ENCODE peak calls at places on chromosomes 1 and 21, in six cellular contexts. One of them, this sample, is unnamed.

GRCh38 chr1:101235696-101236545 is 898 bp upstream of the S1PR1 start:
- DNase-seq in fibroblast of villous mesenchyme: peak
- DNase-seq in AG10803: peak
- DNase-seq in glutamatergic neuron: peak
- DNase-seq in cardiac muscle cell: peak
- DNase-seq in left ventricle myocardium inferior: peak
- DNase-seq in this sample: peak

GRCh38 chr1:3942416-3943122 is 42.5 kb upstream of the C1orf174 start:
- DNase-seq in fibroblast of villous mesenchyme: no peak
- DNase-seq in AG10803: no peak
- DNase-seq in glutamatergic neuron: no peak
- DNase-seq in cardiac muscle cell: no peak
- DNase-seq in left ventricle myocardium inferior: no peak
- DNase-seq in this sample: no peak

GRCh38 chr1:10508511-10508951 is 33.8 kb downstream of the PEX14 start:
- DNase-seq in fibroblast of villous mesenchyme: peak
- DNase-seq in AG10803: peak
- DNase-seq in glutamatergic neuron: no peak
- DNase-seq in cardiac muscle cell: no peak
- DNase-seq in left ventricle myocardium inferior: no peak
- DNase-seq in this sample: no peak

GRCh38 chr1:228210076-228210651 is 2.3 kb downstream of the OBSCN start:
- DNase-seq in fibroblast of villous mesenchyme: peak
- DNase-seq in AG10803: no peak
- DNase-seq in glutamatergic neuron: no peak
- DNase-seq in cardiac muscle cell: no peak
- DNase-seq in left ventricle myocardium inferior: peak
- DNase-seq in this sample: no peak

GRCh38 chr1:89923517-89923916 is 71.4 kb upstream of the ZNF326 start:
- DNase-seq in fibroblast of villous mesenchyme: no peak
- DNase-seq in AG10803: no peak
- DNase-seq in glutamatergic neuron: no peak
- DNase-seq in cardiac muscle cell: no peak
- DNase-seq in left ventricle myocardium inferior: no peak
- DNase-seq in this sample: no peak

GRCh38 chr1:107963601-107964396 is 1.2 kb downstream of the VAV3 start:
- DNase-seq in fibroblast of villous mesenchyme: peak
- DNase-seq in AG10803: peak
- DNase-seq in glutamatergic neuron: peak
- DNase-seq in cardiac muscle cell: peak
- DNase-seq in left ventricle myocardium inferior: peak
- DNase-seq in this sample: peak

GRCh38 chr21:35212393-35213127 is 163.5 kb upstream of the RUNX1 start:
- DNase-seq in fibroblast of villous mesenchyme: peak
- DNase-seq in AG10803: no peak
- DNase-seq in glutamatergic neuron: no peak
- DNase-seq in cardiac muscle cell: no peak
- DNase-seq in left ventricle myocardium inferior: no peak
- DNase-seq in this sample: no peak

GRCh38 chr1:203099760-203100159 is 13.9 kb upstream of the MYOG start:
- DNase-seq in fibroblast of villous mesenchyme: no peak
- DNase-seq in AG10803: no peak
- DNase-seq in glutamatergic neuron: no peak
- DNase-seq in cardiac muscle cell: no peak
- DNase-seq in left ventricle myocardium inferior: no peak
- DNase-seq in this sample: no peak

GRCh38 chr1:111290640-111291039 is at the start of gene CHIA:
- DNase-seq in fibroblast of villous mesenchyme: no peak
- DNase-seq in AG10803: no peak
- DNase-seq in glutamatergic neuron: no peak
- DNase-seq in cardiac muscle cell: peak
- DNase-seq in left ventricle myocardium inferior: no peak
- DNase-seq in this sample: no peak

GRCh38 chr1:93304716-93305138 is 41.0 kb upstream of the DR1 start:
- DNase-seq in fibroblast of villous mesenchyme: peak
- DNase-seq in AG10803: peak
- DNase-seq in glutamatergic neuron: peak
- DNase-seq in cardiac muscle cell: peak
- DNase-seq in left ventricle myocardium inferior: no peak
- DNase-seq in this sample: peak

GRCh38 chr1:206859082-206859491 is 6.3 kb upstream of the IL20 start:
- DNase-seq in fibroblast of villous mesenchyme: no peak
- DNase-seq in AG10803: no peak
- DNase-seq in glutamatergic neuron: no peak
- DNase-seq in cardiac muscle cell: no peak
- DNase-seq in left ventricle myocardium inferior: no peak
- DNase-seq in this sample: no peak

GRCh38 chr21:42092805-42093590 is 21.9 kb downstream of the UMODL1 start:
- DNase-seq in fibroblast of villous mesenchyme: no peak
- DNase-seq in AG10803: peak
- DNase-seq in glutamatergic neuron: peak
- DNase-seq in cardiac muscle cell: no peak
- DNase-seq in left ventricle myocardium inferior: no peak
- DNase-seq in this sample: no peak

GRCh38 chr1:54317084-54317483 is 89.1 kb downstream of the SSBP3 start:
- DNase-seq in fibroblast of villous mesenchyme: no peak
- DNase-seq in AG10803: no peak
- DNase-seq in glutamatergic neuron: no peak
- DNase-seq in cardiac muscle cell: no peak
- DNase-seq in left ventricle myocardium inferior: no peak
- DNase-seq in this sample: no peak

GRCh38 chr21:38467369-38467768 is 30.9 kb downstream of the ERG start:
- DNase-seq in fibroblast of villous mesenchyme: no peak
- DNase-seq in AG10803: no peak
- DNase-seq in glutamatergic neuron: no peak
- DNase-seq in cardiac muscle cell: no peak
- DNase-seq in left ventricle myocardium inferior: no peak
- DNase-seq in this sample: no peak

GRCh38 chr1:8189931-8190483 is 127.9 kb upstream of the SLC45A1 start:
- DNase-seq in fibroblast of villous mesenchyme: peak
- DNase-seq in AG10803: peak
- DNase-seq in glutamatergic neuron: no peak
- DNase-seq in cardiac muscle cell: no peak
- DNase-seq in left ventricle myocardium inferior: no peak
- DNase-seq in this sample: no peak

GRCh38 chr1:246078126-246078887 is 428.8 kb downstream of the SMYD3 start:
- DNase-seq in fibroblast of villous mesenchyme: peak
- DNase-seq in AG10803: no peak
- DNase-seq in glutamatergic neuron: no peak
- DNase-seq in cardiac muscle cell: no peak
- DNase-seq in left ventricle myocardium inferior: no peak
- DNase-seq in this sample: no peak

GRCh38 chr21:46457801-46458314 is 833 bp upstream of the DIP2A start:
- DNase-seq in fibroblast of villous mesenchyme: peak
- DNase-seq in AG10803: peak
- DNase-seq in glutamatergic neuron: peak
- DNase-seq in cardiac muscle cell: peak
- DNase-seq in left ventricle myocardium inferior: peak
- DNase-seq in this sample: no peak

GRCh38 chr1:205533729-205534443 is 29.4 kb downstream of the CDK18 start:
- DNase-seq in fibroblast of villous mesenchyme: no peak
- DNase-seq in AG10803: no peak
- DNase-seq in glutamatergic neuron: no peak
- DNase-seq in cardiac muscle cell: no peak
- DNase-seq in left ventricle myocardium inferior: no peak
- DNase-seq in this sample: no peak

GRCh38 chr1:31871703-31872102 is 55.9 kb upstream of the SPOCD1 start:
- DNase-seq in fibroblast of villous mesenchyme: no peak
- DNase-seq in AG10803: no peak
- DNase-seq in glutamatergic neuron: no peak
- DNase-seq in cardiac muscle cell: no peak
- DNase-seq in left ventricle myocardium inferior: no peak
- DNase-seq in this sample: no peak

GRCh38 chr1:6922096-6922931 is 137.1 kb downstream of the CAMTA1 start:
- DNase-seq in fibroblast of villous mesenchyme: peak
- DNase-seq in AG10803: peak
- DNase-seq in glutamatergic neuron: no peak
- DNase-seq in cardiac muscle cell: no peak
- DNase-seq in left ventricle myocardium inferior: no peak
- DNase-seq in this sample: no peak

GRCh38 chr1:148362141-148362929 is 120.8 kb downstream of the PPIAL4G start:
- DNase-seq in fibroblast of villous mesenchyme: peak
- DNase-seq in AG10803: no peak
- DNase-seq in glutamatergic neuron: peak
- DNase-seq in cardiac muscle cell: peak
- DNase-seq in left ventricle myocardium inferior: no peak
- DNase-seq in this sample: no peak

DNA sequence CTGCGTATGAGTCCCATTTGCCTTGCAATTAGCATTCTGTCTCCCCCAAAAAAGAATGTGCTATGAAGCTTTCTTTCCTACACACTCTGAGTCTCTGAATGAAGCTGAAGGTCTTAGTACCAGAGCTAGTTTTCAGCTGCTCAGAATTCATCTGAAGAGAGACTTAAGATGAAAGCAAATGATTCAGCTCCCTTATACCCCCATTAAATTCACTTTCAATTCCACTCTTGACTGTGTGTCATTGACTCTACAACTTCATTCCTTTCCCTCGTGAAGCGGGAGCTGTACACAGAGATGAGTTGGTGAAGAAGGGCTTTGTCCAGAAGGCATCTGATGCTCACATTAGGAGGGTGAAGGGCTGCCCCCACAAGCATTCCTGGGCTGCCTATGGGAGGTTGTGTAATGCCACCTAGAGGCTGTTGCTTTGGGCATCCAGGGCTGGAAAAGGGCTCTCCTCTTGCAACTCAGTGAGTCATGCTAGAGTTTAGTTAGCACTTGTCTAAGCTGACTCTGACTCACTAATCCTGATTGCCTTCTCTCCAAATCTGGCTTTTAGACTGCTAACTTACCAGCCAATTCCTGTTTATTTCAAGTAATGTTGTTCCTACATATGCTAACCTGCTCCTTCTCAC is 1.8 kb downstream of the SPRR1B start:
- DNase-seq in fibroblast of villous mesenchyme: peak
- DNase-seq in AG10803: peak
- DNase-seq in glutamatergic neuron: no peak
- DNase-seq in cardiac muscle cell: peak
- DNase-seq in left ventricle myocardium inferior: no peak
- DNase-seq in this sample: peak
- TF ChIP-seq CTCF in fibroblast of villous mesenchyme: no peak
- TF ChIP-seq CTCF in AG10803: peak
- TF ChIP-seq CTCF in glutamatergic neuron: no peak
- TF ChIP-seq CTCF in cardiac muscle cell: peak
- TF ChIP-seq CTCF in left ventricle myocardium inferior: no peak
- TF ChIP-seq CTCF in this sample: no peak

GRCh38 chr1:44035726-44036408 is 4.6 kb upstream of the SLC6A9 start:
- DNase-seq in fibroblast of villous mesenchyme: peak
- DNase-seq in AG10803: no peak
- DNase-seq in glutamatergic neuron: no peak
- DNase-seq in cardiac muscle cell: no peak
- DNase-seq in left ventricle myocardium inferior: peak
- DNase-seq in this sample: no peak
- TF ChIP-seq CTCF in fibroblast of villous mesenchyme: peak
- TF ChIP-seq CTCF in AG10803: no peak
- TF ChIP-seq CTCF in glutamatergic neuron: no peak
- TF ChIP-seq CTCF in cardiac muscle cell: peak
- TF ChIP-seq CTCF in left ventricle myocardium inferior: no peak
- TF ChIP-seq CTCF in this sample: no peak

DNA sequence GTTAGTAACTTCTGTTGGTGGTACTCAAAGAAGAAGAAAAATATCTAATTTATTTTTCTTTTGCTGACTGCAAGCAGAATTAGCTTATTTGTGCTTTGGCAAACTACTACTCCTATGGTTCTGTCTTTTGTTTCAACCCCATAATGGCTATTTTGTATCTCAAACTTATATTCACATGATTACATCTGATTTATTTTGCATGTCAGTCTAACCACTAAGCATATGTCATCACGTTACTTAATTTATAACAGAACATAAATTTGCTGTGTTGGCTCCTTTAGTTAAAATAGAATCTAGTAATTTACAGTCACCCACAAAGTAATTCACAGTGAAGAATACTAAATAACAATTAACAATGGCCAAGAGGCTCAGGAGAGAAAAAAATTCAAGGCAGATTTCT is 39.1 kb upstream of the CNN3 start:
- DNase-seq in fibroblast of villous mesenchyme: no peak
- DNase-seq in AG10803: no peak
- DNase-seq in glutamatergic neuron: no peak
- DNase-seq in cardiac muscle cell: no peak
- DNase-seq in left ventricle myocardium inferior: no peak
- DNase-seq in this sample: no peak
- TF ChIP-seq CTCF in fibroblast of villous mesenchyme: no peak
- TF ChIP-seq CTCF in AG10803: no peak
- TF ChIP-seq CTCF in glutamatergic neuron: no peak
- TF ChIP-seq CTCF in cardiac muscle cell: no peak
- TF ChIP-seq CTCF in left ventricle myocardium inferior: no peak
- TF ChIP-seq CTCF in this sample: no peak

GRCh38 chr1:26827663-26828062 is 1.2 kb downstream of the ZDHHC18 start:
- DNase-seq in fibroblast of villous mesenchyme: no peak
- DNase-seq in AG10803: no peak
- DNase-seq in glutamatergic neuron: peak
- DNase-seq in cardiac muscle cell: no peak
- DNase-seq in left ventricle myocardium inferior: no peak
- DNase-seq in this sample: no peak

GRCh38 chr1:26827205-26827604 is 717 bp downstream of the ZDHHC18 start:
- DNase-seq in fibroblast of villous mesenchyme: no peak
- DNase-seq in AG10803: no peak
- DNase-seq in glutamatergic neuron: no peak
- DNase-seq in cardiac muscle cell: no peak
- DNase-seq in left ventricle myocardium inferior: no peak
- DNase-seq in this sample: no peak

GRCh38 chr1:26824735-26825134 is 1.8 kb upstream of the ZDHHC18 start:
- DNase-seq in fibroblast of villous mesenchyme: no peak
- DNase-seq in AG10803: no peak
- DNase-seq in glutamatergic neuron: no peak
- DNase-seq in cardiac muscle cell: no peak
- DNase-seq in left ventricle myocardium inferior: no peak
- DNase-seq in this sample: no peak

GRCh38 chr1:26828352-26829093 is 2.0 kb downstream of the ZDHHC18 start:
- DNase-seq in fibroblast of villous mesenchyme: no peak
- DNase-seq in AG10803: no peak
- DNase-seq in glutamatergic neuron: no peak
- DNase-seq in cardiac muscle cell: no peak
- DNase-seq in left ventricle myocardium inferior: peak
- DNase-seq in this sample: no peak

DNA sequence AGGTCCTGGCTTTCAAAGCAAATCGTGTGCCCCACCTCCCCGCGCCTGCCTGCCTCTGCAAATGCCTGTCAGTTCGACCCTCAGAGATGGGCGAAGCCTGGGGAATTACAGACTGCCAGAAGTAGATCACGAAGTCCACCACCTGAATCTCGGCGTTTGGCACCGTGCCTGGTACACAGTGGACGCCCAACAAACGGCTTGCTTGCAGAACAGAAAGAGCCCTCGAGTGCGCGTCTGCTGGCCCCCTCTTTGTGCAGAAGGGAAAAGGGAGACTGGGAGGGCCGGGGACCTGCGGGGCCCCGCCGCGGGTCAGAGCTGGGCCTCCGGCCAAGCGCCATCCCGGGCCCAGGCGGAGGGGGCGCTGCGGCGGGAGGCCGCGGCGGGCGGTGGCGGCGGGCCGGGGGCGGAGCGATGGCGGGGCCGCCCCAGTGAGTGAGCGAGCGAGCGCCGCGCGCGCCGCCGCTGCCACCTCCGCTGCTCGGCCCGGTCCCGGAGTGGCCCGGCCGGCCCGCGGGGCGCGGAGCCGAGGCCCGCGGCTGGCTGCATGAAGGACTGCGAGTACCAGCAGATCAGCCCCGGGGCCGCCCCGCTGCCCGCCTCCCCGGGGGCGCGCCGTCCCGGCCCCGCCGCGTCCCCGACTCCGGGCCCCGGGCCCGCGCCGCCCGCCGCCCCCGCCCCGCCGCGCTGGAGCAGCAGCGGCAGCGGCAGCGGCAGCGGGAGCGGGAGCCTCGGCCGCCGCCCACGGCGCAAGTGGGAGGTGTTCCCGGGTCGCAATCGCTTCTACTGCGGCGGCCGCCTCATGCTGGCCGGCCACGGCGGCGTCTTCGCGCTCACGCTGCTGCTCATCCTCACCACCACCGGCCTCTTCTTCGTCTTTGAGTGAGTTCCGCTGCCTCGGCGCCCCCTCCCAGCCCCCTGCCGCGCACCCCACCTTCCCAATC is at the start of gene ZDHHC18:
- DNase-seq in fibroblast of villous mesenchyme: no peak
- DNase-seq in AG10803: peak
- DNase-seq in glutamatergic neuron: peak
- DNase-seq in cardiac muscle cell: peak
- DNase-seq in left ventricle myocardium inferior: peak
- DNase-seq in this sample: peak
- TF ChIP-seq CTCF in fibroblast of villous mesenchyme: peak
- TF ChIP-seq CTCF in AG10803: peak
- TF ChIP-seq CTCF in glutamatergic neuron: peak
- TF ChIP-seq CTCF in cardiac muscle cell: peak
- TF ChIP-seq CTCF in left ventricle myocardium inferior: peak
- TF ChIP-seq CTCF in this sample: peak